ENCODE peak calls at places on chromosome 18, in four cellular contexts. K is GM12878, E is K562, R is HepG2. F is an unnamed sample.

GRCh38 chr18:39685303-39685902 is 2119.8 kb upstream of the CELF4 start:
- DNase-seq in K (no peak), E (no peak), R (peak; percentile 13), F (no peak)

GRCh38 chr18:55265916-55266488 is 306.7 kb upstream of the CCDC68 start:
- DNase-seq in K (peak; percentile 59), E (no peak), R (no peak), F (peak; percentile 27)

GRCh38 chr18:50454379-50455005 is 79.6 kb downstream of the SKA1 start:
- DNase-seq in K (no peak), E (no peak), R (no peak), F (no peak)

GRCh38 chr18:57273194-57273593 is 79.2 kb upstream of the ST8SIA3 start:
- DNase-seq in K (no peak), E (no peak), R (peak; percentile 43), F (no peak)

GRCh38 chr18:28365406-28365805 is 188.5 kb upstream of the CDH2 start:
- DNase-seq in K (no peak), E (no peak), R (no peak), F (peak; percentile 1)

GRCh38 chr18:46222710-46223360 is 118.7 kb downstream of the HAUS1 start:
- DNase-seq in K (no peak), E (peak; percentile 17), R (no peak), F (no peak)

GRCh38 chr18:1302861-1303260 is 398.2 kb downstream of the ADCYAP1 start:
- DNase-seq in K (no peak), E (no peak), R (no peak), F (no peak)

GRCh38 chr18:13615432-13615861 is 110.9 kb downstream of the FAM210A start:
- DNase-seq in K (no peak), E (no peak), R (no peak), F (no peak)

GRCh38 chr18:59189746-59190145 is 30.2 kb upstream of the GRP start:
- DNase-seq in K (no peak), E (no peak), R (no peak), F (peak; percentile 5)

GRCh38 chr18:11154983-11155759 is 5.8 kb upstream of the PIEZO2 start:
- DNase-seq in K (no peak), E (no peak), R (no peak), F (no peak)

GRCh38 chr18:47143153-47143552 is 7.1 kb downstream of the HDHD2 start:
- DNase-seq in K (no peak), E (no peak), R (no peak), F (no peak)

GRCh38 chr18:28175930-28176673 is 828 bp downstream of the CDH2 start:
- DNase-seq in K (no peak), E (no peak), R (no peak), F (peak; percentile 27)

GRCh38 chr18:56312554-56312953 is 325.8 kb downstream of the TXNL1 start:
- DNase-seq in K (no peak), E (no peak), R (no peak), F (peak; percentile 30)

DNA sequence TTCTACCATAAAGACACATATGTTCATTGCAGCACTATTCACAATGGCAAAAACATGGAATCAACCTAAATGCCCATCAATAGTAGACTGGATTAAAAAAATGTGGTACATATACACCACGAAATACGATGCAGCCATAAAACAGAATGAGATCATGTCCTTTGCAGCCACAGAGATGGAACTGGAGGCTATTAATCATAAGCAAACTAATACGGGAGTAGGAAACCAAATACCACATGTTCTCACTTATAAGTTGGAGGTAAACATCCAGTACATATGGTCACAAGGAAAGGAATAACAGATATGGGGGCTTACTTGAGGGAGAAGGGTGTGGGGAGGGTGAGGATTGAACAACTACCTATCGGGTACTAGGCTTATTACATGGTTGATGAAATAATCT is 7.7 kb downstream of the HMSD start:
- DNase-seq in K (no peak), E (no peak), R (no peak), F (no peak)
- TF ChIP-seq BHLHE40 in K (no peak), E (no peak), R (no peak), F (no peak)

GRCh38 chr18:32442575-32442974 is 28.1 kb downstream of the GAREM1 start:
- DNase-seq in K (no peak), E (no peak), R (no peak), F (no peak)

GRCh38 chr18:32446780-32447179 is 23.9 kb downstream of the GAREM1 start:
- DNase-seq in K (no peak), E (no peak), R (no peak), F (no peak)

GRCh38 chr18:32443356-32443755 is 27.3 kb downstream of the GAREM1 start:
- DNase-seq in K (no peak), E (no peak), R (no peak), F (no peak)

GRCh38 chr18:32450026-32450681 is 20.5 kb downstream of the GAREM1 start:
- DNase-seq in K (no peak), E (no peak), R (no peak), F (no peak)

DNA sequence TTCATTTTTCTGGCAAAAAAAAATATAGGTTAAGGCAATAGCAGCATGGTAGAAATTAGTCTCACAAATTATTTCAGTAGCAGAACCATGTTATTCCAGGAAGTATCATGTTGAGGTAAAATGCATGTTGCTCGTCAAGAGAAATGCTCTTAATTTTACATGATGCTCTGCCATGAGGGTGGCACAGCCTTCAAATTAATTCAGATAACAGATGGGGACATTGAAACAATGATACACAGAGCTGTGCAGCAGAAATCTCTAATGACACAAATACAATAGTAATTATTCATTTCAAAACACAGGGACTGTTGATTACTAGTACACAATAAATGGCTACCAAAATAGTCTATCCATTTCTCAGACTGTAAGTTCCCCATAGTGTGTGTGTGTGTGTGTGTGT is 24.8 kb downstream of the GAREM1 start:
- DNase-seq in K (no peak), E (no peak), R (no peak), F (no peak)
- H3K9ac ChIP-seq in K (no peak overlapping the region), E (no peak overlapping the region), R (no peak overlapping the region), F (no peak overlapping the region)

GRCh38 chr18:9827211-9827855 is 58.4 kb upstream of the TXNDC2 start:
- DNase-seq in K (no peak), E (no peak), R (no peak), F (no peak)

GRCh38 chr18:9827856-9828793 is 57.6 kb upstream of the TXNDC2 start:
- DNase-seq in K (no peak), E (peak; percentile 82), R (no peak), F (peak; percentile 100)

GRCh38 chr18:9824862-9825479 is 60.8 kb upstream of the TXNDC2 start:
- DNase-seq in K (no peak), E (no peak), R (no peak), F (no peak)

GRCh38 chr18:9825571-9826073 is 60.2 kb upstream of the TXNDC2 start:
- DNase-seq in K (no peak), E (peak; percentile 81), R (peak; percentile 47), F (peak; percentile 96)

DNA sequence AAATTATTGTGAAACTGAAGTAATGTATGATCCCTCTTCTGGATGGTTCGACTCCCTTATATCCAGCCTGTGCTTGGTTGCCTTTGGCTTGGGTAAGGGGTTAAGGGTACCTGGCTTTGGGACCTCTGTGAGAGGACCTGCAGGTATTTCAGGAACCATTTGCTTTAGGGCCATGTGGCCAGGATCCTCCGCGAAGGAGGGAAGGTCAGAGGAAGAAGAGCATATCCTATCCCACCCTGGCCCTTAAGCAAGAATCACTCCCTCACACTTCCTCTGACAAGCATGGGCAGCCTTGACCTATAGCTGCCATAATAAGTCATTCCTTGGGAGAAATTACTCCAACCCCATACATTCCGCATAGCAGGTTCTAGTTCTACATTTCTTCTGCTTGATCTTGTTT is 59.1 kb upstream of the TXNDC2 start:
- DNase-seq in K (no peak), E (no peak), R (no peak), F (no peak)
- H3K27ac ChIP-seq in K (no peak overlapping the region), E (peak overlapping the region; percentile 83), R (no peak overlapping the region), F (peak overlapping the region; percentile 5)

GRCh38 chr18:79405781-79406575 is 10.2 kb downstream of the NFATC1 start:
- DNase-seq in K (peak; percentile 45), E (no peak), R (no peak), F (no peak)

GRCh38 chr18:79403723-79404566 is 8.2 kb downstream of the NFATC1 start:
- DNase-seq in K (no peak), E (no peak), R (no peak), F (no peak)

GRCh38 chr18:79402977-79403722 is 7.4 kb downstream of the NFATC1 start:
- DNase-seq in K (no peak), E (no peak), R (no peak), F (no peak)

GRCh38 chr18:79405019-79405780 is 9.5 kb downstream of the NFATC1 start:
- DNase-seq in K (no peak), E (no peak), R (no peak), F (no peak)

DNA sequence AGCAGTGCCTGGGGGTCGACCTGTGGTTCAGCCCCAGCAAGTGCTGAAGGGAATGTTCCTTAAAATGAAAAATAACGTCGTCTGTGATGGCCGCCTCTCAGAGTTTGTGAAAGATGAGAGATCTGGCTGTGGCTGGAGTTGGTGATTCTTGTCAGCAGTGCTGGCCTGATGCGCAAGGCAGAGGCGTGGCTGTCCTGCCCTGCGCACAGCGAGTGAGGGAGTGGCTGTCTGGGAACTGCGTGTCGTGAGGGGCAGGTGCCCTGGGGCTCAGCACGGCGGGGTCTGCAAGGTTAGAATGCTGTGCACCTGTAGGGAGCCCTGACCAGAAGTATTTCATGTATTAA is 8.8 kb downstream of the NFATC1 start:
- DNase-seq in K (no peak), E (peak; percentile 45), R (no peak), F (no peak)
- TF ChIP-seq BHLHE40 in K (no peak), E (no peak), R (no peak), F (no peak)

DNA sequence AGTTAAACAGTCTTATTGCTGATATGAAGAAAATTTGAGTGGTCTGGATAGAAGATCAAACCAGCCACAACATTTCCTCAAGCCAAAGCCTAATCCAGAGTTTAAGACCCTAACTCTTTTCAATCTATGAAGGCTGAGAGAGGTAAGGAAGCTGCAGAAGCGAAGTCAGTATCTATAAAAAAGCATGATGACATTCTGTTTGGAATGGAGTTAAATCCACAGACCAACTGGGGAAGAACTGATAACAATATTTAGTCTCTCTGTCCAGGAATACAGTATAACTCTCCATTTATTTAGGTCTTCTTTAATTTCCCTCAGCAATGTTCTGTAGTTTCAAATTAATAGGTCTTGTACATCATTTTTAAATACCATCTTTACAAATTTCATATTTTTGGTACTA is 16.0 kb downstream of the PIGN start:
- DNase-seq in K (no peak), E (peak; percentile 7), R (no peak), F (no peak)
- H3K9ac ChIP-seq in K (no peak overlapping the region), E (no peak overlapping the region), R (no peak overlapping the region), F (no peak overlapping the region)

DNA sequence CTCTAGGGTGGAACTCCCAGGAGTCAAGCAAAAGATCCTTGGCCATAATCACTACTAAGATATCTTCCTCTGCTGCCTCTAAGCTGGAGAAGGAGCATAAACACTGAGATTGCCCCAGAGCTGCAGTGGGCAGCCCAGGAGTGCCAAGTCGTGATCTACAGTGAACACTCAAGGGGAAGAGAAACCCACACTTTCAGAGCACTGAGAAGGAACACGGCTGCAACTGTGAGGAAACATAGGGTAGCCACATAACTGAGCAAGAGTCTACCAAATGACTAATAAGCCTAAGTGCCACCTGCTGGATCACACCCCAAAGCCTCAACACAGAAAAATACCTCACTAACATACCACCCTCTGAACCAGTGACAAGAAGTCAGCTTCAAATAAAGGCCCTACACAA is 79.6 kb upstream of the RAB12 start:
- DNase-seq in K (peak; percentile 5), E (no peak), R (no peak), F (no peak)
- H3K27ac ChIP-seq in K (no peak overlapping the region), E (no peak overlapping the region), R (no peak overlapping the region), F (no peak overlapping the region)

DNA sequence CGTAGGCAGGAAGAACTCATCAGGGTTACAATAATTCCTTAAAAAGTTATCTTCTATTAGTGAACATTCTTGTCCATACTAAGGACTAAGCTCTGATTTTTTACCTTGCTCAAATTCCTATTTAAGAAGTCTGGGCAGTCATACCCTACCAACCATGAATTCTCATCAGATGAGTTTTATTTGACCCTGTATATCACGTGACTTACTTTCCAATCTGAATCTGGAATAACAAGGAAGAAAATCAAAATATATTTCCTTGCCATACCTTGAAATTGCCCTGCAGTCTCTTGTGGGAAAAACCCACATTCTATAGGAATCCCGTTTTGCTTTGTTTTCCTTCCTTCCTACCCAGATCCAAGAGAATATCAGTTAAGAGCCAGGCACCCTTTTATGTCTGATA is 352.7 kb downstream of the AKAIN1 start:
- DNase-seq in K (no peak), E (no peak), R (no peak), F (no peak)
- TF ChIP-seq BHLHE40 in K (no peak), E (no peak), R (no peak), F (no peak)